ENCODE peak calls at places on chromosomes 12 and 14, in ten cellular contexts. B is aorta; F is upper lobe of right lung; E is NCI-H1417; Q is AG04450; P is left ventricle myocardium inferior; G is effector memory CD8-positive, alpha-beta T cell; R is NT2/D1; U is A172; A is NCI-H1092 treated with DMSO at 0.1 percent for 48 hours. W is an unnamed sample.

GRCh38 chr14:50351016-50351415 is 38.9 kb downstream of the DMAC2L start:
- DNase-seq in B (no peak), F (no peak), E (no peak), Q (no peak), P (no peak), G (no peak), R (no peak), U (peak; percentile 15), A (no peak), W (no peak)

GRCh38 chr12:116708826-116709756 is 28.8 kb downstream of the SPRING1 start:
- DNase-seq in B (no peak), F (no peak), E (peak; percentile 85), Q (no peak), P (peak; percentile 37), G (peak; percentile 35), R (no peak), U (peak; percentile 53), A (peak; percentile 75), W (peak; percentile 74)

GRCh38 chr12:107032266-107032665 is 45.3 kb upstream of the MTERF2 start:
- DNase-seq in B (no peak), F (no peak), E (no peak), Q (no peak), P (no peak), G (no peak), R (no peak), U (no peak), A (no peak), W (no peak)

GRCh38 chr14:34554540-34555250 is 15.2 kb upstream of the EAPP start:
- DNase-seq in B (no peak), F (peak; percentile 25), E (no peak), Q (peak; percentile 15), P (no peak), G (no peak), R (no peak), U (no peak), A (no peak), W (no peak)

GRCh38 chr14:95463173-95463901 is 53.1 kb downstream of the SYNE3 start:
- DNase-seq in B (no peak), F (no peak), E (peak; percentile 91), Q (no peak), P (no peak), G (peak; percentile 18), R (no peak), U (no peak), A (peak; percentile 91), W (no peak)

GRCh38 chr12:5581616-5582367 is 149.9 kb downstream of the NTF3 start:
- DNase-seq in B (no peak), F (no peak), E (no peak), Q (no peak), P (peak; percentile 28), G (no peak), R (no peak), U (no peak), A (no peak), W (no peak)

GRCh38 chr14:45426685-45427282 is 173.8 kb upstream of the MIS18BP1 start:
- DNase-seq in B (no peak), F (no peak), E (peak; percentile 34), Q (no peak), P (no peak), G (no peak), R (peak; percentile 46), U (peak; percentile 48), A (peak; percentile 80), W (peak; percentile 76)

GRCh38 chr12:54033106-54033979 is 493 bp downstream of the HOXC5 start:
- DNase-seq in B (no peak), F (peak; percentile 60), E (peak; percentile 87), Q (no peak), P (no peak), G (no peak), R (no peak), U (no peak), A (peak; percentile 64), W (peak; percentile 56)

GRCh38 chr14:79044894-79045624 is 874.9 kb downstream of the NRXN3 start:
- DNase-seq in B (no peak), F (no peak), E (peak; percentile 73), Q (peak; percentile 15), P (no peak), G (no peak), R (peak; percentile 42), U (peak; percentile 94), A (peak; percentile 20), W (no peak)

GRCh38 chr14:32709072-32709471 is 229.6 kb upstream of the NPAS3 start:
- DNase-seq in B (no peak), F (no peak), E (no peak), Q (peak; percentile 36), P (no peak), G (no peak), R (no peak), U (peak; percentile 74), A (no peak), W (no peak)

GRCh38 chr14:39232554-39233415 is 930 bp upstream of the MIA2 start:
- DNase-seq in B (no peak), F (peak; percentile 67), E (no peak), Q (peak; percentile 44), P (no peak), G (no peak), R (no peak), U (no peak), A (no peak), W (no peak)

GRCh38 chr12:34163443-34163842 is 141.1 kb downstream of the ALG10 start:
- DNase-seq in B (no peak), F (no peak), E (peak; percentile 20), Q (no peak), P (no peak), G (no peak), R (no peak), U (no peak), A (no peak), W (no peak)

GRCh38 chr12:116559330-116560080 is at the start of gene MAP1LC3B2:
- DNase-seq in B (peak; percentile 79), F (peak; percentile 81), E (no peak), Q (no peak), P (peak; percentile 45), G (peak; percentile 68), R (no peak), U (peak; percentile 98), A (no peak), W (no peak)

GRCh38 chr12:20525064-20525610 is 156.8 kb downstream of the PDE3A start:
- DNase-seq in B (no peak), F (no peak), E (no peak), Q (no peak), P (no peak), G (no peak), R (no peak), U (no peak), A (no peak), W (no peak)

GRCh38 chr14:91866511-91867295 is 633 bp downstream of the TC2N start:
- DNase-seq in B (no peak), F (no peak), E (no peak), Q (no peak), P (no peak), G (peak; percentile 6), R (no peak), U (no peak), A (no peak), W (no peak)

GRCh38 chr12:57759360-57759980 is 4.6 kb downstream of the MARCHF9 start:
- DNase-seq in B (no peak), F (no peak), E (peak; percentile 20), Q (no peak), P (no peak), G (no peak), R (no peak), U (no peak), A (no peak), W (no peak)

GRCh38 chr12:15800278-15800677 is 11.1 kb upstream of the EPS8 start:
- DNase-seq in B (no peak), F (no peak), E (no peak), Q (no peak), P (no peak), G (no peak), R (no peak), U (no peak), A (no peak), W (no peak)

GRCh38 chr12:6195665-6196535 is 4.3 kb upstream of the CD9 start:
- DNase-seq in B (peak; percentile 93), F (peak; percentile 85), E (peak; percentile 79), Q (peak; percentile 68), P (peak; percentile 84), G (peak; percentile 71), R (peak; percentile 98), U (peak; percentile 79), A (peak; percentile 40), W (peak; percentile 61)

GRCh38 chr14:91311284-91311662 is 66.8 kb upstream of the GPR68 start:
- DNase-seq in B (no peak), F (peak; percentile 57), E (no peak), Q (no peak), P (no peak), G (peak; percentile 51), R (no peak), U (peak; percentile 31), A (no peak), W (no peak)

GRCh38 chr14:100560471-100560870 is 26.7 kb downstream of the BEGAIN start:
- DNase-seq in B (no peak), F (no peak), E (no peak), Q (no peak), P (no peak), G (no peak), R (no peak), U (no peak), A (no peak), W (no peak)

GRCh38 chr14:78022059-78022458 is 148.1 kb upstream of the NRXN3 start:
- DNase-seq in B (no peak), F (peak; percentile 80), E (peak; percentile 74), Q (no peak), P (peak; percentile 22), G (no peak), R (peak; percentile 59), U (peak; percentile 56), A (peak; percentile 81), W (peak; percentile 75)

GRCh38 chr14:56490379-56490778 is 89.2 kb upstream of the TMEM260 start:
- DNase-seq in B (no peak), F (no peak), E (peak; percentile 26), Q (no peak), P (no peak), G (no peak), R (no peak), U (peak; percentile 10), A (peak; percentile 55), W (peak; percentile 45)

GRCh38 chr12:10717410-10717809 is 5.7 kb downstream of the YBX3 start:
- DNase-seq in B (no peak), F (no peak), E (no peak), Q (no peak), P (no peak), G (no peak), R (no peak), U (no peak), A (no peak), W (no peak)

GRCh38 chr12:24268663-24269186 is 319.3 kb upstream of the SOX5 start:
- DNase-seq in B (no peak), F (no peak), E (no peak), Q (no peak), P (no peak), G (no peak), R (no peak), U (no peak), A (no peak), W (peak; percentile 2)

GRCh38 chr12:77229640-77230442 is 164.5 kb upstream of the E2F7 start:
- DNase-seq in B (no peak), F (no peak), E (no peak), Q (no peak), P (no peak), G (no peak), R (peak; percentile 30), U (no peak), A (no peak), W (no peak)

GRCh38 chr12:110073049-110073831 is 24.9 kb upstream of the C12orf76 start:
- DNase-seq in B (no peak), F (peak; percentile 71), E (peak; percentile 78), Q (no peak), P (peak; percentile 21), G (no peak), R (no peak), U (peak; percentile 27), A (peak; percentile 29), W (no peak)

GRCh38 chr12:71439362-71439612 is 311 bp upstream of the LGR5 start:
- DNase-seq in B (no peak), F (no peak), E (no peak), Q (no peak), P (no peak), G (no peak), R (no peak), U (no peak), A (no peak), W (no peak)

GRCh38 chr12:9041321-9041720 is 52.0 kb downstream of the KLRG1 start:
- DNase-seq in B (no peak), F (no peak), E (no peak), Q (no peak), P (no peak), G (no peak), R (no peak), U (peak; percentile 9), A (no peak), W (no peak)